ENCODE peak calls at places on chromosome 11, in nine cellular contexts. H is PC-3; G is GM23248; S is CD8-positive, alpha-beta memory T cell; T is heart left ventricle; M is right lobe of liver; R is transverse colon; Q is WERI-Rb-1; Y is testis. C is an unnamed sample.

GRCh38 chr11:46944356-46944755 is 7.8 kb downstream of the CSTPP1 start:
- DNase-seq in G (no peak), H (no peak), T (no peak), R (no peak), M (no peak), Y (no peak), Q (no peak), S (no peak), C (no peak)

GRCh38 chr11:1269957-1270356 is 39.5 kb downstream of the TOLLIP start:
- DNase-seq in R (no peak), Q (no peak), T (peak), H (no peak), M (peak), S (no peak), G (no peak), Y (no peak), C (no peak)

GRCh38 chr11:69245041-69245440 is 48.9 kb upstream of the MYEOV start:
- DNase-seq in T (no peak), Q (no peak), G (no peak), Y (peak), R (no peak), M (no peak), H (no peak), S (no peak), C (no peak)

GRCh38 chr11:2777871-2778629 is 78.3 kb upstream of the KCNQ1OT1 start:
- DNase-seq in Y (peak), G (no peak), S (no peak), Q (peak), M (peak), R (no peak), T (peak), H (no peak), C (peak)

GRCh38 chr11:121591405-121592033 is 138.8 kb upstream of the SORL1-AS1 start:
- DNase-seq in T (no peak), R (peak), H (peak), Q (peak), M (no peak), S (peak), G (peak), Y (peak), C (peak)

GRCh38 chr11:42770444-42771065 is 541.2 kb upstream of the API5 start:
- DNase-seq in Y (peak), T (no peak), Q (peak), H (peak), S (no peak), M (no peak), R (peak), G (peak), C (no peak)

GRCh38 chr11:66221726-66222236 is 46.7 kb upstream of the RAB1B start:
- DNase-seq in G (peak), H (peak), S (no peak), T (no peak), Q (peak), R (no peak), M (peak), Y (no peak), C (no peak)

GRCh38 chr11:12813371-12814225 is 139.4 kb downstream of the TEAD1 start:
- DNase-seq in G (peak), S (no peak), M (no peak), Y (peak), Q (no peak), R (peak), T (no peak), H (peak), C (no peak)

GRCh38 chr11:82998697-82999096 is 73.0 kb downstream of the RAB30 start:
- DNase-seq in S (no peak), Y (no peak), R (no peak), G (no peak), T (no peak), Q (no peak), H (no peak), M (no peak), C (no peak)

GRCh38 chr11:10314199-10315072 is 9.6 kb downstream of the ADM start:
- DNase-seq in S (peak), R (no peak), G (peak), T (no peak), H (peak), Y (no peak), Q (peak), M (no peak), C (no peak)

GRCh38 chr11:3167143-3168119 is 2.3 kb upstream of the OSBPL5 start:
- DNase-seq in Q (no peak), S (no peak), R (peak), Y (no peak), H (no peak), M (peak), T (no peak), G (no peak), C (no peak)

GRCh38 chr11:69641681-69642548 is 959 bp downstream of the CCND1 start:
- DNase-seq in S (peak), R (no peak), H (peak), G (peak), Y (no peak), Q (no peak), T (no peak), M (peak), C (no peak)

GRCh38 chr11:82720267-82720666 is 13.4 kb downstream of the FAM181B start:
- DNase-seq in S (no peak), Y (no peak), Q (no peak), T (no peak), M (no peak), G (peak), H (no peak), R (peak), C (no peak)

GRCh38 chr11:131413217-131413616 is 42.8 kb downstream of the NTM start:
- DNase-seq in G (no peak), H (no peak), Y (no peak), R (no peak), T (no peak), S (no peak), Q (no peak), M (no peak), C (no peak)

GRCh38 chr11:10899542-10899830 is 41.6 kb upstream of the ZBED5 start:
- DNase-seq in S (no peak), M (no peak), R (peak), T (peak), Q (peak), H (no peak), Y (no peak), G (no peak), C (peak)

GRCh38 chr11:47356129-47356997 is 3.9 kb upstream of the MYBPC3 start:
- DNase-seq in Y (no peak), S (no peak), G (no peak), M (peak), T (no peak), R (no peak), H (no peak), Q (no peak), C (no peak)

GRCh38 chr11:24585192-24585591 is 88.3 kb downstream of the LUZP2 start:
- DNase-seq in S (no peak), T (no peak), H (peak), Q (no peak), Y (no peak), M (no peak), G (no peak), R (no peak), C (no peak)

GRCh38 chr11:112579282-112579681 is 318.6 kb upstream of the PLET1 start:
- DNase-seq in R (no peak), Q (no peak), Y (no peak), T (no peak), H (no peak), G (no peak), S (no peak), M (no peak), C (no peak)

GRCh38 chr11:95379460-95379859 is 148.5 kb upstream of the SESN3 start:
- DNase-seq in S (no peak), T (no peak), H (no peak), R (no peak), Y (no peak), M (no peak), G (no peak), Q (no peak), C (no peak)

GRCh38 chr11:133086518-133086917 is 445.8 kb downstream of the OPCML start:
- DNase-seq in G (no peak), Q (no peak), M (no peak), T (no peak), R (no peak), H (no peak), Y (no peak), S (no peak), C (no peak)

GRCh38 chr11:115893701-115894100 is 389.5 kb upstream of the CADM1 start:
- DNase-seq in R (no peak), H (peak), S (no peak), Q (no peak), T (no peak), M (no peak), Y (no peak), G (no peak), C (no peak)

GRCh38 chr11:20004856-20005255 is 155.4 kb downstream of the DBX1 start:
- DNase-seq in R (no peak), G (no peak), Y (no peak), M (no peak), T (no peak), S (no peak), Q (no peak), H (no peak), C (no peak)

GRCh38 chr11:102521121-102521520 is 9.4 kb downstream of the MMP7 start:
- DNase-seq in T (no peak), Q (no peak), R (no peak), H (no peak), Y (no peak), M (no peak), S (no peak), G (no peak), C (no peak)

GRCh38 chr11:115423728-115424459 is 80.3 kb downstream of the CADM1 start:
- DNase-seq in G (no peak), Q (no peak), Y (no peak), R (no peak), T (no peak), M (no peak), H (no peak), S (no peak), C (no peak)

GRCh38 chr11:128326791-128327190 is 260.6 kb downstream of the ETS1 start:
- DNase-seq in G (no peak), M (no peak), Y (no peak), R (no peak), H (no peak), T (no peak), S (no peak), Q (no peak), C (no peak)

GRCh38 chr11:12189543-12190235 is 79.3 kb downstream of the MICAL2 start:
- DNase-seq in T (no peak), M (no peak), G (no peak), H (no peak), R (no peak), Q (no peak), Y (no peak), S (peak), C (no peak)

GRCh38 chr11:10529279-10529678 is 11.7 kb downstream of the RNF141 start:
- DNase-seq in G (peak), T (no peak), Y (no peak), R (no peak), S (no peak), H (no peak), Q (no peak), M (no peak), C (no peak)

GRCh38 chr11:28346209-28346608 is 238.0 kb downstream of the METTL15 start:
- DNase-seq in Y (no peak), G (peak), Q (no peak), M (no peak), T (no peak), R (no peak), H (peak), S (no peak), C (no peak)

GRCh38 chr11:6746626-6747025 is 25.1 kb downstream of the OR2AG2 start:
- DNase-seq in M (no peak), Y (no peak), H (no peak), Q (no peak), T (no peak), S (no peak), R (no peak), G (no peak), C (no peak)
- H3K27ac ChIP-seq in M (peak), Y (no peak), H (no peak), Q (no peak), T (peak), S (peak), R (peak), G (no peak), C (peak)

DNA sequence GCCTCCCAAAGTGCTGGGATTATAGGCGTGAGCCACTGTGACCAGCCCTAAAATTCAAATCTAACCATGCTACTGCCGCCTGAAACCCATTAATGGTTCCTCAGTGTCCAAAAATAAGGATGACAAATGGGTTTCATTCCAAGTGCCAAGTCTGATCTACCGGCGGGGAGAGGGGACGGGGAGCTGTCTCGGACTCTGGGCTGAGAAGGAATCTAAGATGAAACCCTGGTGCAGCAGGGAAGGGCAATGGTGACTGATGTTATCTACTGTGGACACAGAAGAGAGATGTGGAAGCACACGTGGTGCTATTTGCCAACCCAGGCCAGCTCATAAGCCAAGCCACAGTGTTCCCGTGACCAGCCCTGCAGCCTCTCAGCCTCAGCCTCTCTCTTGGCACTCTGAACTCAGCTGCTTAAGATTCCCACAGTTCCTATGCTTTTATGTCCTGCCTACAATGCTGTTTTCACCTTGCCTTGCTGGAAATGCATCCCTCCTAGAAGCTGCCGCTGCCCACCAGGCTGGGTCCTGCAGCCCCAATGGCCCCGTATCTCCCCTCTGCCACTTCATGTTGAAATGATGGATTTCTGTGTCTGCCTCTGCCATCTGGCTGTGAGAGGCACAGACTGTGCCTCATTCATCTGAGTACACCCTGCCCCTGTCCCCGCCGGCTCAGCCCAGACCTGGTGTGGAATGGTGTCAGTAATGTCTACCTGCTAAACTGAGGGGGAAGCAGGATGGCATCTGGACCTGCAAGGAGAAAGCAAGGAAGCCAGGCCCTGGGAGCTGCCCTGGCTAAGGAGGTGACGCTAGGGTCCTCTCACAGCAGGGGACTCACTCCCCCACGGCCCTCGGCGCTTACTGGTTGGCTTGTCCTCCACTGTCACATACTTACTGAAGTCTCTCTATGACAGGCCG is 48.5 kb downstream of the TPBGL start:
- DNase-seq in R (no peak), M (no peak), Q (no peak), Y (no peak), H (no peak), S (no peak), G (peak), T (peak), C (no peak)
- H3K27ac ChIP-seq in R (no peak), M (no peak), Q (no peak), Y (no peak), H (no peak), S (no peak), G (no peak), T (no peak), C (no peak)

GRCh38 chr11:122755409-122755808 is 82.9 kb upstream of the CRTAM start:
- DNase-seq in Y (peak), Q (no peak), H (no peak), M (no peak), R (no peak), S (no peak), T (no peak), G (no peak), C (no peak)

GRCh38 chr11:122755941-122756340 is 82.4 kb upstream of the CRTAM start:
- DNase-seq in S (no peak), T (no peak), G (no peak), R (no peak), Q (no peak), H (no peak), Y (no peak), M (no peak), C (no peak)

GRCh38 chr11:122756417-122756816 is 81.9 kb upstream of the CRTAM start:
- DNase-seq in S (peak), M (peak), T (no peak), G (no peak), Q (no peak), Y (no peak), R (peak), H (no peak), C (peak)

GRCh38 chr11:122754553-122755322 is 83.6 kb upstream of the CRTAM start:
- DNase-seq in Q (peak), T (no peak), Y (no peak), G (peak), S (peak), H (peak), M (no peak), R (peak), C (no peak)

GRCh38 chr11:122754028-122754427 is 84.3 kb upstream of the CRTAM start:
- DNase-seq in T (no peak), H (no peak), M (no peak), S (no peak), Y (no peak), G (no peak), R (no peak), Q (no peak), C (no peak)
- H3K27ac ChIP-seq in T (no peak), H (no peak), M (no peak), S (no peak), Y (no peak), G (no peak), R (no peak), Q (no peak), C (no peak)

DNA sequence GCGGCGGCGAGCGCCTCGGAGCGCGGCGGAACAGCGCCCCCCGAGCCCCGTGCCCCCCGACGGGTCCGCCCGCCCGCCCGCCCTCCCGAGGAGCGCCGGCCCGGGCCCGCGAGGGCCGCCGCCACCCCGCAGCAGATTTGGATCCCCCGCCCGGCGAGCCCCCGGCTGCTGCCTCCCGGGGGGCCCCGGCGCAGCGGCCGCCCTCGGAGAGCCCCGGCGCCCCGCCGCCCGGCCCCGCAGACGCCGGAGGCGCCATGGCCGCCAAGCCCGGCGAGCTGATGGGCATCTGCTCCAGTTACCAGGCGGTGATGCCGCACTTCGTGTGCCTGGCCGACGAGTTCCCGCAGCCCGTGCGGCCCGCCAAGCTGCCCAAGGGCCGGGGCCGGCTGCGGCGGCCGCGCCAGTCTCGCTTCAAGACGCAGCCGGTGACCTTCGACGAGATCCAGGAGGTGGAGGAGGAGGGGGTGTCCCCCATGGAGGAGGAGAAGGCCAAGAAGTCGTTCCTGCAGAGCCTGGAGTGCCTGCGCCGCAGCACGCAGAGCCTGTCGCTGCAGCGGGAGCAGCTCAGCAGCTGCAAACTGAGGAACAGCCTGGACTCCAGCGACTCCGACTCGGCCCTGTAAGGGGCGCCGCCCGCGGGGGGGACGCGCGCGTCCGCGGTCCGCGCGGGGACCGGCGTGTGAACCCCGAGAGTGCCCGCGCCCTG is 367 bp downstream of the C11orf96 start:
- DNase-seq in R (no peak), G (peak), Q (peak), S (no peak), Y (no peak), T (peak), H (peak), M (no peak), C (no peak)
- H3K27ac ChIP-seq in R (peak), G (no peak), Q (peak), S (no peak), Y (peak), T (peak), H (no peak), M (peak), C (peak)

GRCh38 chr11:63554901-63555218 is 8.3 kb downstream of the PLAAT2 start:
- DNase-seq in T (no peak), S (no peak), R (no peak), M (no peak), H (no peak), Y (no peak), G (no peak), Q (no peak), C (no peak)
- H3K27ac ChIP-seq in T (no peak), S (no peak), R (no peak), M (no peak), H (no peak), Y (no peak), G (no peak), Q (no peak), C (no peak)

DNA sequence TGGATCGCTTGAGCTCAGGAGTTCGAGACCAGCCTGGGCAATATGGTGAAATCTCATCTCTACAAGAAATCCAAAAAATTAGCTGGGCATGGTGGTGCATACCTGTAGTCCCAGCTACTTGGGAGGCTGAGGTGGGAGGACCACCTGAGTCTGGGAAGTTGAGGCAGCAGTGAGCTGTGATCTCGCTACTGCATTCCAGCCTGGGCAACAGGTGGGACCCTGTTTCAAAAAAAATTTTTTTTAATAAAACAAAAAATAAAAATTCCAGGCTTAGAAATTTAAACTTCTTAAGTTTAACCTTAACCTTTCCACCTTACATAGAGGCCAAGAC is 21.2 kb downstream of the CLMP start:
- DNase-seq in R (no peak), T (no peak), H (no peak), G (no peak), M (no peak), Q (no peak), S (no peak), Y (no peak), C (no peak)
- H3K27ac ChIP-seq in R (peak), T (no peak), H (peak), G (peak), M (no peak), Q (no peak), S (no peak), Y (no peak), C (no peak)

C was measured in upper lobe of left lung.